ENCODE peak calls at places on chromosome 6, in five cellular contexts. One of them, this sample, is unnamed.

GRCh38 chr6:107641500-107641931 is 151.6 kb downstream of the SOBP start:
- DNase-seq in K562: no peak
- DNase-seq in right lobe of liver: peak; percentile 79
- DNase-seq in A549: no peak
- DNase-seq in body of pancreas: peak; percentile 69
- DNase-seq in this sample: no peak

GRCh38 chr6:129317931-129318820 is 391.8 kb downstream of the ARHGAP18 start:
- DNase-seq in K562: no peak
- DNase-seq in A549: no peak
- DNase-seq in body of pancreas: no peak
- DNase-seq in right lobe of liver: no peak
- DNase-seq in this sample: no peak

GRCh38 chr6:130517444-130517931 is 151.7 kb downstream of the TMEM200A start:
- DNase-seq in right lobe of liver: no peak
- DNase-seq in body of pancreas: no peak
- DNase-seq in A549: no peak
- DNase-seq in K562: no peak
- DNase-seq in this sample: no peak

GRCh38 chr6:38273325-38273724 is 366.4 kb downstream of the BTBD9 start:
- DNase-seq in body of pancreas: no peak
- DNase-seq in A549: no peak
- DNase-seq in K562: no peak
- DNase-seq in right lobe of liver: no peak
- DNase-seq in this sample: no peak

GRCh38 chr6:114418304-114418972 is 75.6 kb upstream of the HS3ST5 start:
- DNase-seq in right lobe of liver: no peak
- DNase-seq in A549: no peak
- DNase-seq in K562: no peak
- DNase-seq in body of pancreas: no peak
- DNase-seq in this sample: no peak

GRCh38 chr6:35919085-35919826 is 1.6 kb downstream of the SRPK1 start:
- DNase-seq in A549: no peak
- DNase-seq in K562: peak; percentile 37
- DNase-seq in right lobe of liver: no peak
- DNase-seq in body of pancreas: no peak
- DNase-seq in this sample: no peak

GRCh38 chr6:159098636-159099106 is 53.9 kb upstream of the TAGAP start:
- DNase-seq in A549: no peak
- DNase-seq in right lobe of liver: no peak
- DNase-seq in body of pancreas: no peak
- DNase-seq in K562: no peak
- DNase-seq in this sample: no peak

GRCh38 chr6:13500264-13500663 is 12.9 kb upstream of the GFOD1 start:
- DNase-seq in body of pancreas: no peak
- DNase-seq in A549: no peak
- DNase-seq in K562: no peak
- DNase-seq in right lobe of liver: no peak
- DNase-seq in this sample: no peak

GRCh38 chr6:159982726-159983506 is 14.0 kb downstream of the IGF2R start:
- DNase-seq in A549: no peak
- DNase-seq in body of pancreas: no peak
- DNase-seq in K562: no peak
- DNase-seq in right lobe of liver: peak; percentile 23
- DNase-seq in this sample: no peak

GRCh38 chr6:138824482-138825134 is 28.7 kb downstream of the ECT2L start:
- DNase-seq in body of pancreas: no peak
- DNase-seq in K562: peak; percentile 36
- DNase-seq in A549: no peak
- DNase-seq in right lobe of liver: no peak
- DNase-seq in this sample: no peak

GRCh38 chr6:131629656-131630055 is 1.6 kb upstream of the MED23 start:
- DNase-seq in A549: no peak
- DNase-seq in right lobe of liver: no peak
- DNase-seq in K562: no peak
- DNase-seq in body of pancreas: no peak
- DNase-seq in this sample: no peak

GRCh38 chr6:37279366-37280134 is 21.6 kb upstream of the TMEM217 start:
- DNase-seq in right lobe of liver: peak; percentile 48
- DNase-seq in K562: no peak
- DNase-seq in A549: no peak
- DNase-seq in body of pancreas: no peak
- DNase-seq in this sample: no peak

GRCh38 chr6:145339089-145339488 is 396.2 kb downstream of the EPM2A start:
- DNase-seq in right lobe of liver: no peak
- DNase-seq in body of pancreas: no peak
- DNase-seq in A549: no peak
- DNase-seq in K562: no peak
- DNase-seq in this sample: no peak

GRCh38 chr6:56850618-56851017 is 104.3 kb upstream of the BEND6 start:
- DNase-seq in body of pancreas: no peak
- DNase-seq in K562: no peak
- DNase-seq in right lobe of liver: no peak
- DNase-seq in A549: no peak
- DNase-seq in this sample: no peak

GRCh38 chr6:48048460-48049146 is 62.4 kb downstream of the PTCHD4 start:
- DNase-seq in A549: no peak
- DNase-seq in right lobe of liver: no peak
- DNase-seq in K562: no peak
- DNase-seq in body of pancreas: no peak
- DNase-seq in this sample: no peak

GRCh38 chr6:159169557-159170332 is 545 bp downstream of the FNDC1 start:
- DNase-seq in A549: peak; percentile 25
- DNase-seq in body of pancreas: peak; percentile 8
- DNase-seq in right lobe of liver: peak; percentile 31
- DNase-seq in K562: no peak
- DNase-seq in this sample: peak; percentile 23

GRCh38 chr6:12480379-12480778 is 190.2 kb downstream of the EDN1 start:
- DNase-seq in right lobe of liver: no peak
- DNase-seq in body of pancreas: no peak
- DNase-seq in K562: no peak
- DNase-seq in A549: no peak
- DNase-seq in this sample: no peak

DNA sequence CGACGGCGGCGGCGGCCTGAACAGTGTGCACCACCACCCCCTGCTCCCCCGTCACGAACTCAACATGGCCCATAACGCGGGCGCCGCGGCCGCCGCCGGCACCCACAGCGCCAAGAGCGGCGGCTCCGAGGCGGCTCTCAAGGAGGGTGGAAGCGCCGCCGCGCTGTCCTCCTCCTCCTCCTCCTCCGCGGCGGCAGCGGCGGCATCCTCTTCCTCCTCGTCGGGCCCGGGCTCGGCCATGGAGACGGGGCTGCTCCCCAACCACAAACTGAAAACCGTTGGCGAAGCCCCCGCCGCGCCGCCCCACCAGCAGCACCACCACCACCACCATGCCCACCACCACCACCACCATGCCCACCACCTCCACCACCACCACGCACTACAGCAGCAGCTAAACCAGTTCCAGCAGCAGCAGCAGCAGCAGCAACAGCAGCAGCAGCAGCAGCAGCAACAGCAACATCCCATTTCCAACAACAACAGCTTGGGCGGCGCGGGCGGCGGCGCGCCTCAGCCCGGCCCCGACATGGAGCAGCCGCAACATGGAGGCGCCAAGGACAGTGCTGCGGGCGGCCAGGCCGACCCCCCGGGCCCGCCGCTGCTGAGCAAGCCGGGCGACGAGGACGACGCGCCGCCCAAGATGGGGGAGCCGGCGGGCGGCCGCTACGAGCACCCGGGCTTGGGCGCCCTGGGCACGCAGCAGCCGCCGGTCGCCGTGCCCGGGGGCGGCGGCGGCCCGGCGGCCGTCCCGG is 862 bp downstream of the ARID1B start:
- DNase-seq in K562: peak; percentile 71
- DNase-seq in body of pancreas: peak; percentile 65
- DNase-seq in right lobe of liver: peak; percentile 69
- DNase-seq in A549: peak; percentile 21
- DNase-seq in this sample: peak; percentile 39
- TF ChIP-seq POLR2A in K562: peak; percentile 65
- TF ChIP-seq POLR2A in body of pancreas: peak; percentile 55
- TF ChIP-seq POLR2A in right lobe of liver: no peak
- TF ChIP-seq POLR2A in A549: no peak
- TF ChIP-seq POLR2A in this sample: no peak

DNA sequence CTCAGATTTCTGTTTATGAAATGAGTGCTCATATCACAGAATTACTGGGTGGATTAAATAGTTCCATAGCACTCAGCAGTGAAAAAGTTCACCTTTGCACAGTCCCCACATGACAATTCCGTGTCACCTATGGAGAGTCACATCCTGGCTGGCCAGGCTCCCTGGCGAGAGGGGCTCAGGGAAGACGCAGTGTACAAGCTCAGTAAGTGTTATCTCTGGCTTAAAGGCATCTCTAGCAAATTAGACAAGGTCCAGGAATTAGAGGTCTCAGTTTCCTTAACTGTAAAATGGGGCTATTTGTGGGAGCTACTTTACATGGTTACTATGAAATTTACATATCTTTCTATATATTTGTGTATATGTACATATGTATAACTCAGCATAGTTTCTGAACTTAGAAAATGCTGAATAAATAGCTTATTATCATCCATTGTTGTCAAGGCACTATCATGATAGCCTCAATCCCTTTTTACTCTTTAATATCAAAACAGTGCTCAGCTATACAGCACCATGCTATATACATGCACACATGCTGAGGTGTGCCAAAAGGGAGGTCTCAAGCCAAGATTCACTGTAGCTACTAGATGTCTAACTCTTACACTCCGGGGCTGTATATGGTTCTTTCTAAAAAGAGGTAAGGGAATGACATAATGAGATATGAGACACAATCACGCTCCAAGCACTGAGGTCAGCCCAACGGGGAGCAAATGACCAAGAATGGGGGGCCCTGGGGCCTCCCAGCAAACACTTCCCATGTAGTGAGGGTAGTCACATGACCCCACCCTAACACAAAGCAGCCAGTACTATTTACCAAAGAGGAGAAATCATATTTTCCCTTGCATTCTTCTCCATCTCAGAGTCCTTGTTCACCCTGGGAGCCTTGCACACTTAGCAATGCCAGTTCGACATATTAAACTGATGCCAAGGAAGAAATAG is 59.4 kb downstream of the SLC22A23 start:
- DNase-seq in A549: no peak
- DNase-seq in body of pancreas: no peak
- DNase-seq in K562: no peak
- DNase-seq in right lobe of liver: no peak
- DNase-seq in this sample: no peak
- H3K4me1 ChIP-seq in A549: peaks cover 92% of the 10 kb centered on the region
- H3K4me1 ChIP-seq in body of pancreas: peaks cover 63% of the 10 kb centered on the region
- H3K4me1 ChIP-seq in K562: peaks cover 43% of the 10 kb centered on the region
- H3K4me1 ChIP-seq in right lobe of liver: no peaks in the 10 kb centered on the region
- H3K4me1 ChIP-seq in this sample: peaks cover 7% of the 10 kb centered on the region

GRCh38 chr6:26088344-26088743 is 1.1 kb downstream of the HFE start:
- DNase-seq in right lobe of liver: no peak
- DNase-seq in K562: no peak
- DNase-seq in body of pancreas: peak; percentile 27
- DNase-seq in A549: no peak
- DNase-seq in this sample: no peak

GRCh38 chr6:26086214-26086613 is 1.0 kb upstream of the HFE start:
- DNase-seq in K562: no peak
- DNase-seq in right lobe of liver: no peak
- DNase-seq in body of pancreas: no peak
- DNase-seq in A549: no peak
- DNase-seq in this sample: no peak

GRCh38 chr6:26092443-26092842 is 5.2 kb downstream of the HFE start:
- DNase-seq in A549: no peak
- DNase-seq in right lobe of liver: no peak
- DNase-seq in K562: no peak
- DNase-seq in body of pancreas: no peak
- DNase-seq in this sample: no peak

GRCh38 chr6:26089272-26089671 is 2.0 kb downstream of the HFE start:
- DNase-seq in K562: no peak
- DNase-seq in right lobe of liver: no peak
- DNase-seq in A549: no peak
- DNase-seq in body of pancreas: no peak
- DNase-seq in this sample: peak; percentile 49

GRCh38 chr6:26087284-26088115 is at the start of gene HFE:
- DNase-seq in body of pancreas: peak; percentile 67
- DNase-seq in right lobe of liver: peak; percentile 65
- DNase-seq in K562: peak; percentile 75
- DNase-seq in A549: peak; percentile 24
- DNase-seq in this sample: peak; percentile 57
- TF ChIP-seq POLR2A in body of pancreas: peak; percentile 61
- TF ChIP-seq POLR2A in right lobe of liver: peak; percentile 40
- TF ChIP-seq POLR2A in K562: peak; percentile 56
- TF ChIP-seq POLR2A in A549: peak; percentile 8
- TF ChIP-seq POLR2A in this sample: no peak

DNA sequence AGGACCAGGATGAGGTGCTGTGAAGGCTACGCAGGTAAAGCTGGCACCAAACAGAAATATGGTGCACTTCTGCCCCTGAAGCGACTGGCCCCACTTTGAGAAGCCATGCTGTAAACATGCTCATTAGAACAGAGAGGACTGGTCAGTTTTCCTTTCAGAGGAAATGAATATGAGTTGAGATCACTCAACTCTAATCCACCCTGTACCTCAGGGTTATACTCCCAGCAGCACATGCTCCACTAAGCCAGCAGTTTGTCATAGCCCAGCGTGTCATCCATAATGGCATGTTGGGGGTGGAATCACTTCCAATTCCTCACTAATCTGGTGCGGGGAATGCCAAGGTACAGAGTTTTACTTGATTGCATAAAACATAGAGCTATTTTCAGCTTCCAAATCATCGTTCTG is 98.1 kb downstream of the HIVEP2 start:
- DNase-seq in A549: no peak
- DNase-seq in right lobe of liver: peak; percentile 21
- DNase-seq in body of pancreas: no peak
- DNase-seq in K562: no peak
- DNase-seq in this sample: peak; percentile 34
- H3K4me1 ChIP-seq in A549: peaks cover 59% of the 10 kb centered on the region
- H3K4me1 ChIP-seq in right lobe of liver: no peaks in the 10 kb centered on the region
- H3K4me1 ChIP-seq in body of pancreas: peaks cover 35% of the 10 kb centered on the region
- H3K4me1 ChIP-seq in K562: no peaks in the 10 kb centered on the region
- H3K4me1 ChIP-seq in this sample: peaks cover 4% of the 10 kb centered on the region

GRCh38 chr6:75278474-75279077 is 6.0 kb downstream of the TMEM30A start:
- DNase-seq in K562: peak; percentile 41
- DNase-seq in body of pancreas: no peak
- DNase-seq in A549: no peak
- DNase-seq in right lobe of liver: no peak
- DNase-seq in this sample: no peak
- TF ChIP-seq POLR2A in K562: no peak
- TF ChIP-seq POLR2A in body of pancreas: no peak
- TF ChIP-seq POLR2A in A549: no peak
- TF ChIP-seq POLR2A in right lobe of liver: no peak
- TF ChIP-seq POLR2A in this sample: no peak

This sample was measured in uterus.